ENCODE peak calls at places on chromosomes 6 and 20, in six cellular contexts. R, U, V, M, S and P are unnamed samples.

GRCh38 chr6:149112976-149113375 is 204.5 kb upstream of the TAB2 start:
- DNase-seq in V (no peak), R (no peak), U (no peak), M (no peak), S (no peak), P (no peak)

GRCh38 chr6:154358019-154358545 is 1.5 kb upstream of the IPCEF1 start:
- DNase-seq in R (no peak), S (no peak), U (no peak), V (no peak), M (no peak), P (no peak)

GRCh38 chr6:156189714-156190113 is 587.5 kb upstream of the ARID1B start:
- DNase-seq in R (no peak), M (no peak), S (no peak), U (no peak), V (no peak), P (no peak)

GRCh38 chr6:140480852-140481251 is 1106.4 kb upstream of the CITED2 start:
- DNase-seq in R (no peak), S (no peak), V (no peak), M (no peak), U (no peak), P (no peak)

GRCh38 chr20:54023406-54023805 is 47.0 kb downstream of the BCAS1 start:
- DNase-seq in R (no peak), M (no peak), U (no peak), S (no peak), V (no peak), P (no peak)

GRCh38 chr20:19706463-19706862 is 51.6 kb upstream of the RIN2 start:
- DNase-seq in S (no peak), M (no peak), R (no peak), V (peak; percentile 27), U (no peak), P (no peak)

GRCh38 chr6:391559-392440 is at the start of gene IRF4:
- DNase-seq in M (no peak), R (peak; percentile 76), S (no peak), U (no peak), V (no peak), P (peak; percentile 78)

GRCh38 chr20:31846793-31847138 is 1.4 kb upstream of the FOXS1 start:
- DNase-seq in S (no peak), M (no peak), U (no peak), R (no peak), V (no peak), P (no peak)

GRCh38 chr6:105136433-105137350 is 43.1 kb downstream of the POPDC3 start:
- DNase-seq in M (no peak), S (peak; percentile 21), R (peak; percentile 41), V (no peak), U (peak; percentile 52), P (peak; percentile 38)

GRCh38 chr6:4350571-4351505 is 215.5 kb upstream of the ECI2 start:
- DNase-seq in V (no peak), M (no peak), R (no peak), U (no peak), S (no peak), P (no peak)

GRCh38 chr6:106381871-106382270 is 21.4 kb downstream of the CRYBG1 start:
- DNase-seq in U (no peak), V (no peak), R (no peak), M (no peak), S (no peak), P (no peak)

GRCh38 chr6:52904562-52905279 is 4.8 kb downstream of the GSTA3 start:
- DNase-seq in S (no peak), V (no peak), R (no peak), M (peak; percentile 34), U (peak; percentile 30), P (no peak)

GRCh38 chr20:36881888-36882287 is 6.0 kb downstream of the TLDC2 start:
- DNase-seq in R (no peak), M (no peak), V (no peak), U (no peak), S (no peak), P (no peak)

GRCh38 chr6:113560908-113561307 is 296.2 kb upstream of the MARCKS start:
- DNase-seq in R (no peak), U (no peak), S (no peak), M (no peak), V (no peak), P (no peak)

GRCh38 chr6:44297063-44298038 is 15.8 kb downstream of the AARS2 start:
- DNase-seq in V (no peak), R (no peak), M (no peak), S (no peak), U (peak; percentile 53), P (peak; percentile 57)

GRCh38 chr6:48078092-48078491 is 32.9 kb downstream of the PTCHD4 start:
- DNase-seq in R (no peak), M (no peak), S (no peak), U (no peak), V (no peak), P (no peak)

GRCh38 chr6:122789862-122790739 is 1.0 kb downstream of the SMPDL3A start:
- DNase-seq in U (peak; percentile 46), M (no peak), R (peak; percentile 13), S (no peak), V (no peak), P (peak; percentile 15)

GRCh38 chr6:82875573-82876185 is 190.0 kb downstream of the UBE3D start:
- DNase-seq in V (no peak), S (no peak), M (no peak), R (no peak), U (peak; percentile 27), P (no peak)

GRCh38 chr20:54103067-54103761 is 32.8 kb upstream of the BCAS1 start:
- DNase-seq in V (no peak), S (peak; percentile 41), M (peak; percentile 96), R (peak; percentile 23), U (peak; percentile 69), P (peak; percentile 34)

DNA sequence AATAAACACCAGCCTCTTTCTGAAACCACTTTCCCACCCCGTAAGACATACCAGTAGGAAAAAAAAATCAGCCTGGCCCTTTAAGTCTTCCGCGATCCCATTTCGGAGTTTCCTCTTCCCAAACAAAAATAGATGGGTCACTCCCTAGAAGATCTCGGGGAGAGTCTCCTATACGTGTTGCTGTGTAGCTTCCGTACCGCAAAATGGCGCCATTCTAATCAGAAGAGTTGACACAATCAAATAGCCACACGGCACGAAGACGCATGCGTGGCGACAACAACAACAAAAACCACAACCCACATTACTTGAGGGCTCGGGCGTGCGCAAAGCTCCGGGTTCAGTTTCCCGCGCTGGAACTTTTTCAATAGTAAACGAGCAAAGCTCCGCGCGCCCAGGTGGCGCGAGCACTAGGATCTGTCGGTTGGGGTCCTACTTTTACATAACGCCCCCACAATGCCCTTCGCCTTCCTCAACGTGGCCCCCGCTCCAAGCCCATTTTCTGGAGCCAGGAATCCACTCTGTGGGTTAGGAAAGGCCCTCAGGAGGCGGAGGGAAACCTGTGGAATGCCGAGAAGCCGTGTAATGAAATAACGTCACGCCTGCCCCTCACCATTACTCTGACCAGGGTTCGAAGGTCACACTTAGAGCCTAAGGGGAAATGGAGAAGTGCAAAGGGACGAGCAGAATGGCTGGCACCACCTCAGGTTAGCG is at the start of gene GPANK1:
- DNase-seq in R (peak; percentile 64), S (peak; percentile 65), M (peak; percentile 95), V (peak; percentile 87), U (peak; percentile 90), P (peak; percentile 67)
- TF ChIP-seq POLR2A in R (no peak), S (no peak), M (no peak), V (no peak), U (peak; percentile 97), P (no peak)

GRCh38 chr20:46578745-46579144 is 28.3 kb upstream of the OCSTAMP start:
- DNase-seq in U (no peak), S (no peak), V (no peak), R (no peak), M (no peak), P (no peak)

GRCh38 chr20:46583411-46584214 is 33.2 kb upstream of the OCSTAMP start:
- DNase-seq in R (no peak), S (peak; percentile 80), V (no peak), U (no peak), M (no peak), P (no peak)

GRCh38 chr20:46581386-46581785 is 30.9 kb upstream of the OCSTAMP start:
- DNase-seq in S (no peak), V (no peak), U (no peak), R (no peak), M (no peak), P (no peak)

GRCh38 chr20:46582648-46583047 is 32.2 kb upstream of the OCSTAMP start:
- DNase-seq in R (no peak), U (no peak), V (no peak), M (no peak), S (no peak), P (no peak)

GRCh38 chr20:46580613-46581012 is 30.2 kb upstream of the OCSTAMP start:
- DNase-seq in S (no peak), R (no peak), U (no peak), M (no peak), V (no peak), P (no peak)
- TF ChIP-seq TAF1 in S (no peak), R (no peak), U (no peak), M (no peak), V (no peak), P (no peak)

GRCh38 chr20:35206802-35207201 is 19.7 kb upstream of the MMP24 start:
- DNase-seq in R (no peak), U (no peak), M (no peak), V (no peak), S (no peak), P (no peak)

GRCh38 chr20:35207950-35208611 is 18.4 kb upstream of the MMP24 start:
- DNase-seq in V (peak; percentile 20), R (no peak), U (peak; percentile 67), S (no peak), M (peak; percentile 89), P (peak; percentile 20)
- TF ChIP-seq POLR2A in V (no peak), R (no peak), U (no peak), S (no peak), M (no peak), P (no peak)

DNA sequence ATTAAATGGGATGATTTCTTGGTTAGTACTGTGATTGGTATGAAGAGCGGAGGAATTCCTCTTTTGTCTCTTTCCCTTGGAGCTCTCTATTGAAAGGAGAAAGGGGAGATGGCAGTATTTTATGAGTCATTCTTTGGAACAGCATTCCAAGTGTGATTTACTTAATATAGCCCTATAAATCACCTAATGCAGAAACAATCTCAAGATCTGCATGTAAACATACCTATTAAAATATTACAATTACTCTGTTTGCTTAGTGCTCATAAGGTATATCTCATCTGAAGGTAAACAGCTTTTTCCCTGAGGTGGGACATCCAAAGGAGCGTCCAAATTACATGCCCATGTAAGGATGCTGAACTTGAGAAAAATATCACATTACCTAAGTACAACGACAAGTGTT is 228.9 kb downstream of the FOXC1 start:
- DNase-seq in U (no peak), V (no peak), R (no peak), M (no peak), S (no peak), P (no peak)
- TF ChIP-seq TAF1 in U (no peak), V (no peak), R (no peak), M (no peak), S (no peak), P (no peak)

GRCh38 chr6:99364026-99364425 is 14.6 kb upstream of the FAXC start:
- DNase-seq in S (no peak), V (peak; percentile 7), U (no peak), M (no peak), R (no peak), P (no peak)

GRCh38 chr6:99369533-99369932 is 20.1 kb upstream of the FAXC start:
- DNase-seq in U (no peak), S (no peak), R (no peak), M (no peak), V (no peak), P (no peak)
- TF ChIP-seq POLR2A in U (no peak), S (no peak), R (no peak), M (no peak), V (no peak), P (no peak)